ENCODE peak calls at places on chromosomes 11 and 22, in seven cellular contexts. J is NCI-H460; P is ELR; S is CD8-positive, alpha-beta T cell; G is activated CD4-positive, CD25-positive, alpha-beta regulatory T cell; Y is body of pancreas; R is uterus. A is an unnamed sample.

GRCh38 chr22:19629331-19629719 is 85.0 kb upstream of the SEPTIN5 start:
- DNase-seq in J (no peak), P (no peak), S (no peak), G (no peak), Y (no peak), R (no peak), A (no peak)

GRCh38 chr11:126764221-126764620 is 236.3 kb downstream of the KIRREL3 start:
- DNase-seq in J (no peak), P (no peak), S (no peak), G (no peak), Y (no peak), R (no peak), A (peak)

GRCh38 chr11:19460718-19461405 is 220.1 kb upstream of the E2F8 start:
- DNase-seq in J (no peak), P (no peak), S (no peak), G (no peak), Y (peak), R (no peak), A (peak)

GRCh38 chr11:6402061-6402470 is 11.8 kb downstream of the SMPD1 start:
- DNase-seq in J (no peak), P (no peak), S (no peak), G (no peak), Y (no peak), R (no peak), A (no peak)

GRCh38 chr11:104944080-104944479 is 24.3 kb downstream of the CASP4 start:
- DNase-seq in J (no peak), P (no peak), S (no peak), G (no peak), Y (no peak), R (no peak), A (no peak)

GRCh38 chr11:69910519-69911309 is 91.5 kb upstream of the FGF3 start:
- DNase-seq in J (no peak), P (no peak), S (no peak), G (no peak), Y (no peak), R (no peak), A (no peak)

GRCh38 chr11:67581469-67581868 is 2.1 kb upstream of the GSTP1 start:
- DNase-seq in J (no peak), P (no peak), S (no peak), G (no peak), Y (peak), R (no peak), A (no peak)

GRCh38 chr11:86577663-86578636 is 94.5 kb downstream of the ME3 start:
- DNase-seq in J (no peak), P (peak), S (no peak), G (no peak), Y (peak), R (peak), A (peak)

GRCh38 chr11:87256694-87257340 is 219.1 kb downstream of the TMEM135 start:
- DNase-seq in J (no peak), P (no peak), S (no peak), G (no peak), Y (no peak), R (no peak), A (no peak)

GRCh38 chr11:1778141-1778911 is 14.6 kb upstream of the CTSD start:
- DNase-seq in J (no peak), P (no peak), S (no peak), G (no peak), Y (no peak), R (no peak), A (no peak)

GRCh38 chr11:29914203-29914930 is 102.5 kb downstream of the KCNA4 start:
- DNase-seq in J (peak), P (peak), S (no peak), G (no peak), Y (no peak), R (no peak), A (peak)

GRCh38 chr11:43504316-43504950 is 145.7 kb downstream of the TTC17 start:
- DNase-seq in J (no peak), P (peak), S (no peak), G (no peak), Y (peak), R (no peak), A (peak)

GRCh38 chr22:41862530-41863266 is 29.8 kb downstream of the SREBF2 start:
- DNase-seq in J (no peak), P (no peak), S (no peak), G (peak), Y (no peak), R (no peak), A (no peak)

GRCh38 chr11:130476200-130476921 is 27.9 kb downstream of the ADAMTS15 start:
- DNase-seq in J (no peak), P (peak), S (no peak), G (no peak), Y (no peak), R (no peak), A (peak)

GRCh38 chr11:62324738-62325556 is 12.3 kb upstream of the ASRGL1 start:
- DNase-seq in J (peak), P (peak), S (peak), G (peak), Y (peak), R (no peak), A (peak)

GRCh38 chr11:95097209-95097608 is 7.6 kb downstream of the ENDOD1 start:
- DNase-seq in J (no peak), P (no peak), S (no peak), G (no peak), Y (no peak), R (no peak), A (no peak)

GRCh38 chr22:18056802-18057474 is 20.9 kb upstream of the PEX26 start:
- DNase-seq in J (no peak), P (peak), S (no peak), G (no peak), Y (peak), R (no peak), A (peak)

GRCh38 chr22:36728505-36728904 is 25.0 kb upstream of the CACNG2 start:
- DNase-seq in J (no peak), P (no peak), S (no peak), G (no peak), Y (no peak), R (no peak), A (no peak)

GRCh38 chr11:69290791-69291190 is 3.2 kb upstream of the MYEOV start:
- DNase-seq in J (no peak), P (no peak), S (no peak), G (no peak), Y (no peak), R (no peak), A (no peak)

GRCh38 chr11:119092880-119093665 is 8.4 kb downstream of the HMBS start:
- DNase-seq in J (no peak), P (peak), S (no peak), G (no peak), Y (peak), R (no peak), A (peak)

GRCh38 chr11:95520765-95521542 is 268.6 kb downstream of the FAM76B start:
- DNase-seq in J (peak), P (no peak), S (no peak), G (no peak), Y (no peak), R (no peak), A (peak)

GRCh38 chr11:114182471-114182968 is 113.7 kb upstream of the NNMT start:
- DNase-seq in J (no peak), P (no peak), S (no peak), G (no peak), Y (no peak), R (peak), A (no peak)

GRCh38 chr11:131867457-131868257 is 497.2 kb downstream of the NTM start:
- DNase-seq in J (peak), P (peak), S (no peak), G (no peak), Y (peak), R (peak), A (peak)

GRCh38 chr11:67463680-67464410 is 5.2 kb downstream of the TMEM134 start:
- DNase-seq in J (peak), P (peak), S (no peak), G (no peak), Y (peak), R (peak), A (peak)

GRCh38 chr11:94151311-94151710 is 22.7 kb downstream of the PANX1 start:
- DNase-seq in J (no peak), P (no peak), S (no peak), G (no peak), Y (no peak), R (no peak), A (peak)

GRCh38 chr22:49564054-49564453 is 263.6 kb downstream of the BRD1 start:
- DNase-seq in J (no peak), P (no peak), S (no peak), G (no peak), Y (no peak), R (no peak), A (no peak)

GRCh38 chr11:123754101-123754568 is at the start of gene OR6X1:
- DNase-seq in J (no peak), P (no peak), S (no peak), G (no peak), Y (no peak), R (no peak), A (no peak)

GRCh38 chr11:36254739-36255138 is 34.5 kb downstream of the COMMD9 start:
- DNase-seq in J (no peak), P (peak), S (no peak), G (no peak), Y (no peak), R (no peak), A (peak)

GRCh38 chr22:29202231-29203192 is 3.2 kb upstream of the EMID1 start:
- DNase-seq in J (no peak), P (peak), S (peak), G (no peak), Y (peak), R (no peak), A (no peak)

A was measured in M059J.